ENCODE peak calls at places on chromosomes 6 and 20, in seven cellular contexts. H, J, D, N, B, S and O are unnamed samples.

GRCh38 chr20:22312744-22313346 is 271.5 kb downstream of the FOXA2 start:
- DNase-seq in H (peak), J (no peak), D (no peak), N (peak), B (no peak), S (peak), O (no peak)

GRCh38 chr20:1185781-1186334 is 1.1 kb upstream of the TMEM74B start:
- DNase-seq in H (peak), J (no peak), D (peak), N (peak), B (peak), S (peak), O (no peak)

GRCh38 chr6:145067430-145067829 is 667.9 kb downstream of the EPM2A start:
- DNase-seq in H (peak), J (no peak), D (no peak), N (peak), B (no peak), S (peak), O (no peak)

GRCh38 chr6:93164781-93165180 is 254.6 kb downstream of the EPHA7 start:
- DNase-seq in H (no peak), J (no peak), D (no peak), N (peak), B (no peak), S (peak), O (no peak)

GRCh38 chr20:23180451-23180921 is 94.4 kb upstream of the CD93 start:
- DNase-seq in H (no peak), J (no peak), D (peak), N (no peak), B (no peak), S (no peak), O (no peak)

GRCh38 chr6:26550250-26550993 is 12.3 kb downstream of the HMGN4 start:
- DNase-seq in H (peak), J (peak), D (peak), N (peak), B (no peak), S (peak), O (peak)

GRCh38 chr20:54204063-54204462 is 3.8 kb upstream of the PFDN4 start:
- DNase-seq in H (no peak), J (no peak), D (no peak), N (no peak), B (no peak), S (no peak), O (no peak)

GRCh38 chr6:5663739-5664138 is 343.0 kb downstream of the NRN1 start:
- DNase-seq in H (no peak), J (no peak), D (no peak), N (no peak), B (no peak), S (no peak), O (no peak)

GRCh38 chr6:108728826-108729225 is 119.4 kb upstream of the ARMC2 start:
- DNase-seq in H (no peak), J (no peak), D (no peak), N (no peak), B (no peak), S (no peak), O (no peak)

GRCh38 chr6:19320066-19320465 is 517.1 kb upstream of the ID4 start:
- DNase-seq in H (no peak), J (no peak), D (no peak), N (peak), B (no peak), S (no peak), O (no peak)

GRCh38 chr6:1687402-1687801 is 77.7 kb downstream of the FOXC1 start:
- DNase-seq in H (no peak), J (no peak), D (no peak), N (no peak), B (no peak), S (no peak), O (no peak)

GRCh38 chr6:1689141-1689540 is 79.4 kb downstream of the FOXC1 start:
- DNase-seq in H (no peak), J (no peak), D (no peak), N (peak), B (no peak), S (no peak), O (no peak)

GRCh38 chr6:1688396-1688795 is 78.7 kb downstream of the FOXC1 start:
- DNase-seq in H (no peak), J (no peak), D (no peak), N (no peak), B (no peak), S (no peak), O (no peak)

GRCh38 chr6:1686117-1687098 is 76.7 kb downstream of the FOXC1 start:
- DNase-seq in H (peak), J (peak), D (peak), N (peak), B (no peak), S (peak), O (no peak)
- TF ChIP-seq CTCF in H (peak), J (no peak), D (peak), N (peak), B (no peak), S (no peak), O (no peak)

GRCh38 chr20:24949756-24950127 is 673 bp downstream of the CST7 start:
- DNase-seq in H (no peak), J (no peak), D (no peak), N (no peak), B (no peak), S (no peak), O (no peak)

GRCh38 chr20:24950128-24950835 is 1.2 kb downstream of the CST7 start:
- DNase-seq in H (no peak), J (no peak), D (no peak), N (no peak), B (no peak), S (no peak), O (no peak)

GRCh38 chr20:24951536-24952047 is 2.5 kb downstream of the CST7 start:
- DNase-seq in H (no peak), J (no peak), D (no peak), N (no peak), B (no peak), S (no peak), O (no peak)

GRCh38 chr20:24952376-24953203 is 3.5 kb downstream of the CST7 start:
- DNase-seq in H (no peak), J (no peak), D (no peak), N (no peak), B (no peak), S (no peak), O (no peak)

GRCh38 chr20:24950836-24951525 is 1.9 kb downstream of the CST7 start:
- DNase-seq in H (no peak), J (no peak), D (no peak), N (no peak), B (no peak), S (no peak), O (no peak)
- TF ChIP-seq CTCF in H (no peak), J (no peak), D (no peak), N (no peak), B (no peak), S (no peak), O (no peak)

DNA sequence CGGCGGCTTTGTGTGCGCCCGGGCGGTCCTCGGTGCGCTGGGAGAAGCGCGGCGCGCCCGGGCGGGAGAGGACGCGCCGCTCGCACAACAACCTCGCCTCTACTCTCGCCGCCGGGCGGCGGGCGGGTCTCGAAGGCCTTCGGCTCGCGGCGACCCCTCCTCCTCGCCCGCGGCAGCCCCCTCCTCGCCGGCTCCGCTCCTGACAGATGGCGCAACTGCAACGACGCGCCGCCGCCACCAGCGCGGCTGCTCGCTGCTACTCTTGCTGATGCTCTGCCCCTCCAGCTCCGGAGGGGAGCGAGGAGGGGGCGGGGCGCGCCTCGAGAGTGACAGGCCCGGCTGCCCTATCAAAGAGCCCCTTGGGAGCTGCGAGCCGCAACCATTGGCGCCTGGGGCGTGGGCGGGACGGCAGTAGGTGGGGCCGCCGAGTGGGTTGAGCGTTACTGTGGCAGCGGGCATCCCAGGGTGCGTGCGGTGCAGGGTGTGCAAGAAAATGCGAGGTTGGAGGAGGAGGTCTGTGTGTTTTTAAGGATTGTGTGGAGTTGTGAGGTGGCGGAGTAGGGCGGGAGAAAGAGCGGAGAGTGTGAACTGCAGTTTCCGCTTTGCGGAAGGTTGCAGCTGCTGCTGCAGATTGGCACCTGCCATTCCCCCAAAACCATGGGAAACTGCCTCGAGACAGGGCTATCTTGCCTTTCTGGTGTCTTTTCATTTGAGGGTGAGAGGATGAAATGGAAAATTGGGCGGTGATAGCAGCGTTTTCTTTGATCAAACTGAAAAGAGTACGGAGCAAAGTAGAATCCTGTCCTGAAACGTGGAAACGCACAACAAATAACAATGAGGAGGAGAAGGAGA is at the start of gene FYN:
- DNase-seq in H (peak), J (peak), D (peak), N (peak), B (peak), S (peak), O (peak)
- TF ChIP-seq CTCF in H (peak), J (peak), D (peak), N (peak), B (no peak), S (peak), O (no peak)

GRCh38 chr6:44441091-44441855 is 53.8 kb downstream of the CDC5L start:
- DNase-seq in H (no peak), J (no peak), D (no peak), N (peak), B (no peak), S (no peak), O (no peak)

GRCh38 chr6:44442833-44443444 is 55.4 kb downstream of the CDC5L start:
- DNase-seq in H (no peak), J (no peak), D (no peak), N (no peak), B (no peak), S (no peak), O (no peak)

GRCh38 chr6:44438827-44439226 is 51.3 kb downstream of the CDC5L start:
- DNase-seq in H (no peak), J (no peak), D (no peak), N (no peak), B (no peak), S (no peak), O (no peak)

GRCh38 chr6:44442235-44442634 is 54.7 kb downstream of the CDC5L start:
- DNase-seq in H (no peak), J (no peak), D (no peak), N (no peak), B (no peak), S (no peak), O (no peak)

DNA sequence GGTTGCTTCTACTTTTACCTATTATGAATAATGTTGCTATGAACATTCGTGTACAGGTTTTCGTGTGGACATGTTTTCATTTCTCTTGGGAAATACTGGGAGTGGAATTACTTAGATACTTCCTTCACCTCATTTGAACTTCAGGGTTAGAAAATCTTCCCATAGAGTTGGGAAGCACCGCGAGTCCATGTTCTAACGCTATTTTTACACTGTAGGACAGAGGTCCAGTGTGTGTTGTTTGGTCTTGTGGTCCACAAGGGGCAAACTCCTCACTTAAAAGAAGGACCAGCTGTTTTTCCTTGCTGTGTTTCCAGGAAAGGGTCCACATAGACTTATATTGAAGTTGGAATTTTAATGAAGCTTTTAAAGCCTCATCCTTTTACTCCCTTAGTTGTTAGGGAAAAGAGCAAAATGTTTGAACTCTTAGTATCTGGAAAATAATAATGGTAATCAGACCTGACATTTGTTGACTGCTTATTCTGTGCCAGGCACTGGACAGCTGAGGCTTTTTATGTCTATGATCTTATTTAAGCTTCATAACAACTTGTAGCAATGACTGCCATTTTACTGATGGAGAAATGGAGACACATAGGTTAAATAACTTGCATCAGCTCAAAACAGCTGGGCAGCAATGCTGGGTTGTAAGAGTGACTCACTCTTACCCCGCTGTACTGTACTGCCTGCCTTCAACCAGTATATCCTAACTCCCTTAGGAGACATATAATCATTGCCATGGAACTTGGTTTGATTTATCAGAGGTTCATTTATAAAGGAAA is 52.0 kb downstream of the CDC5L start:
- DNase-seq in H (peak), J (no peak), D (no peak), N (peak), B (no peak), S (peak), O (no peak)
- TF ChIP-seq CTCF in H (no peak), J (no peak), D (no peak), N (no peak), B (no peak), S (no peak), O (no peak)

GRCh38 chr6:121791396-121792315 is 356.2 kb downstream of the GJA1 start:
- DNase-seq in H (no peak), J (no peak), D (no peak), N (no peak), B (no peak), S (no peak), O (no peak)
- TF ChIP-seq CTCF in H (no peak), J (no peak), D (peak), N (peak), B (no peak), S (no peak), O (no peak)

DNA sequence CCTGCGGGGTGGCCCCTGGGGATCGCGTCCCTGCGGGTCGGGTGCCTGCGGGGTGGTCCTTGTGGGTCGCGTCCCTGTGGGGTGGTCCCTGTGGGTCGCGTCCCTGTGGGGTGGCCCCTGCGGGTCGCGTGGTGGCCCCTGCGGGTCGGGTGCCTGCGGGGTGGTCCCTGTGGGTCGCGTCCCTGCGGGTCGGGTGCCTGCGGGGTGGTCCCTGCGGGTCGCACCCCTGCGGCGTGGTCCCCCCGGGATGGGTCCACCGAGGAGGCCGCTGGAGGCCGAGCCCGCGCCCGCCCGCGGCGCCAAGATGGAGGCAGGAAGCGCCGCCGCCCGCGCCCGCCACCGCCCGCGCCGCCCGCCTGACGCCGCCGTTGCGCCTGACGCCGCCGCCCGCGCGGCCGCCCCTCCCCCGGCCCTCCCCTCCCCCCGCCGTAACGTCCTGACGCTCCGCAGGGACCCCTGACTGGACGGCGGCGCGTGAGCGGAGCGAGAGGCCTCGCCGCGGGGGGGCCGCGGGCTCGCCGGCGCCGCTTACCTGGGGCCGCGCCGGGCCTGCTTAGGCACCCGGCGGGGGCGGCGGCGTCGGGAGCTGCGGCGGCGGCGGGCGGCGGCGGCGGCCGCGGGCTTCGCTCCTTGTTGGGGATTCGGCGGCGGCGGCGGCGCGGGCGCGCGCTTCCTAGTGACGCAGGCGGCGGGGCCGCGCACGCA is at the start of gene GMEB2:
- DNase-seq in H (no peak), J (peak), D (peak), N (peak), B (peak), S (no peak), O (no peak)
- TF ChIP-seq CTCF in H (no peak), J (no peak), D (no peak), N (no peak), B (no peak), S (no peak), O (no peak)

GRCh38 chr6:30542915-30543314 is 13.4 kb downstream of the GNL1 start:
- DNase-seq in H (peak), J (no peak), D (no peak), N (no peak), B (no peak), S (peak), O (no peak)
- TF ChIP-seq CTCF in H (peak), J (no peak), D (no peak), N (no peak), B (no peak), S (no peak), O (no peak)